ENCODE peak calls at places on chromosomes 7 and 10, in ten cellular contexts. One of them, this sample, is unnamed.

GRCh38 chr7:157844611-157845010 is 507.8 kb downstream of the DNAJB6 start:
- DNase-seq in adrenal gland: no peak
- DNase-seq in T-helper 22 cell: no peak
- DNase-seq in activated naive CD8-positive, alpha-beta T cell treated with anti-CD3 and anti-CD28 coated beads, Interleukin-2, amount 50 U/mL, for 24 hours: no peak
- DNase-seq in Caco-2: no peak
- DNase-seq in left colon: no peak
- DNase-seq in astrocyte of the cerebellum: no peak
- DNase-seq in CD8-positive, alpha-beta T cell: no peak
- DNase-seq in activated effector memory CD4-positive, alpha-beta T cell treated with anti-CD3 and anti-CD28 coated beads, Interleukin-2, amount 50 U/mL, for 16 hours: no peak
- DNase-seq in heart right ventricle: no peak
- DNase-seq in this sample: no peak

GRCh38 chr7:36261019-36261754 is 108.1 kb downstream of the EEPD1 start:
- DNase-seq in adrenal gland: no peak
- DNase-seq in T-helper 22 cell: no peak
- DNase-seq in activated naive CD8-positive, alpha-beta T cell treated with anti-CD3 and anti-CD28 coated beads, Interleukin-2, amount 50 U/mL, for 24 hours: no peak
- DNase-seq in Caco-2: no peak
- DNase-seq in left colon: no peak
- DNase-seq in astrocyte of the cerebellum: no peak
- DNase-seq in CD8-positive, alpha-beta T cell: no peak
- DNase-seq in activated effector memory CD4-positive, alpha-beta T cell treated with anti-CD3 and anti-CD28 coated beads, Interleukin-2, amount 50 U/mL, for 16 hours: no peak
- DNase-seq in heart right ventricle: no peak
- DNase-seq in this sample: no peak

GRCh38 chr10:43959364-43959763 is 310.7 kb upstream of the ZNF32 start:
- DNase-seq in adrenal gland: no peak
- DNase-seq in T-helper 22 cell: no peak
- DNase-seq in activated naive CD8-positive, alpha-beta T cell treated with anti-CD3 and anti-CD28 coated beads, Interleukin-2, amount 50 U/mL, for 24 hours: no peak
- DNase-seq in Caco-2: no peak
- DNase-seq in left colon: no peak
- DNase-seq in astrocyte of the cerebellum: no peak
- DNase-seq in CD8-positive, alpha-beta T cell: no peak
- DNase-seq in activated effector memory CD4-positive, alpha-beta T cell treated with anti-CD3 and anti-CD28 coated beads, Interleukin-2, amount 50 U/mL, for 16 hours: peak; percentile 41
- DNase-seq in heart right ventricle: no peak
- DNase-seq in this sample: no peak

GRCh38 chr7:100895956-100896742 is 461 bp upstream of the ACHE start:
- DNase-seq in adrenal gland: no peak
- DNase-seq in T-helper 22 cell: no peak
- DNase-seq in activated naive CD8-positive, alpha-beta T cell treated with anti-CD3 and anti-CD28 coated beads, Interleukin-2, amount 50 U/mL, for 24 hours: peak; percentile 37
- DNase-seq in Caco-2: peak; percentile 88
- DNase-seq in left colon: peak; percentile 70
- DNase-seq in astrocyte of the cerebellum: no peak
- DNase-seq in CD8-positive, alpha-beta T cell: peak; percentile 24
- DNase-seq in activated effector memory CD4-positive, alpha-beta T cell treated with anti-CD3 and anti-CD28 coated beads, Interleukin-2, amount 50 U/mL, for 16 hours: peak; percentile 74
- DNase-seq in heart right ventricle: no peak
- DNase-seq in this sample: no peak

GRCh38 chr10:129604333-129605032 is 137.4 kb downstream of the MGMT start:
- DNase-seq in adrenal gland: no peak
- DNase-seq in T-helper 22 cell: no peak
- DNase-seq in activated naive CD8-positive, alpha-beta T cell treated with anti-CD3 and anti-CD28 coated beads, Interleukin-2, amount 50 U/mL, for 24 hours: no peak
- DNase-seq in Caco-2: no peak
- DNase-seq in left colon: no peak
- DNase-seq in astrocyte of the cerebellum: no peak
- DNase-seq in CD8-positive, alpha-beta T cell: no peak
- DNase-seq in activated effector memory CD4-positive, alpha-beta T cell treated with anti-CD3 and anti-CD28 coated beads, Interleukin-2, amount 50 U/mL, for 16 hours: no peak
- DNase-seq in heart right ventricle: no peak
- DNase-seq in this sample: no peak

GRCh38 chr10:3424102-3424803 is 251.7 kb upstream of the PITRM1 start:
- DNase-seq in adrenal gland: peak; percentile 41
- DNase-seq in T-helper 22 cell: no peak
- DNase-seq in activated naive CD8-positive, alpha-beta T cell treated with anti-CD3 and anti-CD28 coated beads, Interleukin-2, amount 50 U/mL, for 24 hours: no peak
- DNase-seq in Caco-2: no peak
- DNase-seq in left colon: no peak
- DNase-seq in astrocyte of the cerebellum: no peak
- DNase-seq in CD8-positive, alpha-beta T cell: no peak
- DNase-seq in activated effector memory CD4-positive, alpha-beta T cell treated with anti-CD3 and anti-CD28 coated beads, Interleukin-2, amount 50 U/mL, for 16 hours: no peak
- DNase-seq in heart right ventricle: peak; percentile 73
- DNase-seq in this sample: no peak

GRCh38 chr10:9547921-9548904 is 1469.5 kb upstream of the CELF2 start:
- DNase-seq in adrenal gland: no peak
- DNase-seq in T-helper 22 cell: no peak
- DNase-seq in activated naive CD8-positive, alpha-beta T cell treated with anti-CD3 and anti-CD28 coated beads, Interleukin-2, amount 50 U/mL, for 24 hours: no peak
- DNase-seq in Caco-2: no peak
- DNase-seq in left colon: no peak
- DNase-seq in astrocyte of the cerebellum: no peak
- DNase-seq in CD8-positive, alpha-beta T cell: no peak
- DNase-seq in activated effector memory CD4-positive, alpha-beta T cell treated with anti-CD3 and anti-CD28 coated beads, Interleukin-2, amount 50 U/mL, for 16 hours: no peak
- DNase-seq in heart right ventricle: no peak
- DNase-seq in this sample: no peak

GRCh38 chr7:74454948-74455804 is 1.5 kb downstream of the GTF2IRD1 start:
- DNase-seq in adrenal gland: peak; percentile 69
- DNase-seq in T-helper 22 cell: no peak
- DNase-seq in activated naive CD8-positive, alpha-beta T cell treated with anti-CD3 and anti-CD28 coated beads, Interleukin-2, amount 50 U/mL, for 24 hours: no peak
- DNase-seq in Caco-2: peak; percentile 80
- DNase-seq in left colon: peak; percentile 86
- DNase-seq in astrocyte of the cerebellum: no peak
- DNase-seq in CD8-positive, alpha-beta T cell: no peak
- DNase-seq in activated effector memory CD4-positive, alpha-beta T cell treated with anti-CD3 and anti-CD28 coated beads, Interleukin-2, amount 50 U/mL, for 16 hours: no peak
- DNase-seq in heart right ventricle: peak; percentile 29
- DNase-seq in this sample: no peak

GRCh38 chr7:151367304-151367703 is 25.7 kb downstream of the NUB1 start:
- DNase-seq in adrenal gland: no peak
- DNase-seq in T-helper 22 cell: no peak
- DNase-seq in activated naive CD8-positive, alpha-beta T cell treated with anti-CD3 and anti-CD28 coated beads, Interleukin-2, amount 50 U/mL, for 24 hours: no peak
- DNase-seq in Caco-2: no peak
- DNase-seq in left colon: no peak
- DNase-seq in astrocyte of the cerebellum: no peak
- DNase-seq in CD8-positive, alpha-beta T cell: no peak
- DNase-seq in activated effector memory CD4-positive, alpha-beta T cell treated with anti-CD3 and anti-CD28 coated beads, Interleukin-2, amount 50 U/mL, for 16 hours: no peak
- DNase-seq in heart right ventricle: no peak
- DNase-seq in this sample: no peak

GRCh38 chr7:32039000-32039756 is 31.0 kb downstream of the PDE1C start:
- DNase-seq in adrenal gland: no peak
- DNase-seq in T-helper 22 cell: no peak
- DNase-seq in activated naive CD8-positive, alpha-beta T cell treated with anti-CD3 and anti-CD28 coated beads, Interleukin-2, amount 50 U/mL, for 24 hours: no peak
- DNase-seq in Caco-2: peak; percentile 50
- DNase-seq in left colon: no peak
- DNase-seq in astrocyte of the cerebellum: no peak
- DNase-seq in CD8-positive, alpha-beta T cell: no peak
- DNase-seq in activated effector memory CD4-positive, alpha-beta T cell treated with anti-CD3 and anti-CD28 coated beads, Interleukin-2, amount 50 U/mL, for 16 hours: no peak
- DNase-seq in heart right ventricle: no peak
- DNase-seq in this sample: no peak

GRCh38 chr7:91517408-91517807 is 253.2 kb downstream of the FZD1 start:
- DNase-seq in adrenal gland: no peak
- DNase-seq in T-helper 22 cell: no peak
- DNase-seq in activated naive CD8-positive, alpha-beta T cell treated with anti-CD3 and anti-CD28 coated beads, Interleukin-2, amount 50 U/mL, for 24 hours: no peak
- DNase-seq in Caco-2: no peak
- DNase-seq in left colon: no peak
- DNase-seq in astrocyte of the cerebellum: peak; percentile 42
- DNase-seq in CD8-positive, alpha-beta T cell: no peak
- DNase-seq in activated effector memory CD4-positive, alpha-beta T cell treated with anti-CD3 and anti-CD28 coated beads, Interleukin-2, amount 50 U/mL, for 16 hours: no peak
- DNase-seq in heart right ventricle: no peak
- DNase-seq in this sample: no peak

GRCh38 chr7:28055161-28055544 is 125.4 kb downstream of the JAZF1 start:
- DNase-seq in adrenal gland: no peak
- DNase-seq in T-helper 22 cell: no peak
- DNase-seq in activated naive CD8-positive, alpha-beta T cell treated with anti-CD3 and anti-CD28 coated beads, Interleukin-2, amount 50 U/mL, for 24 hours: no peak
- DNase-seq in Caco-2: no peak
- DNase-seq in left colon: no peak
- DNase-seq in astrocyte of the cerebellum: no peak
- DNase-seq in CD8-positive, alpha-beta T cell: no peak
- DNase-seq in activated effector memory CD4-positive, alpha-beta T cell treated with anti-CD3 and anti-CD28 coated beads, Interleukin-2, amount 50 U/mL, for 16 hours: no peak
- DNase-seq in heart right ventricle: no peak
- DNase-seq in this sample: no peak